ENCODE peak calls at places on chromosome 2, in ten cellular contexts. W is endothelial cell of umbilical vein, B is spleen, X is GM23338, U is HepG2, Z is Panc1, K is transverse colon, O is GM12878, L is SK-N-MC, A is HL-60. Y is an unnamed sample.

GRCh38 chr2:173296235-173296634 is 58.4 kb upstream of the CDCA7 start:
- DNase-seq in W (no peak), B (no peak), X (no peak), U (no peak), Z (no peak), K (no peak), O (no peak), L (no peak), A (no peak), Y (no peak)

GRCh38 chr2:59694176-59694575 is 859.3 kb downstream of the BCL11A start:
- DNase-seq in W (no peak), B (no peak), X (no peak), U (no peak), Z (no peak), K (no peak), O (no peak), L (no peak), A (no peak), Y (no peak)

GRCh38 chr2:229445013-229445412 is 173.9 kb upstream of the PID1 start:
- DNase-seq in W (peak; percentile 87), B (no peak), X (peak; percentile 4), U (peak; percentile 74), Z (peak; percentile 94), K (peak; percentile 24), O (no peak), L (no peak), A (no peak), Y (peak; percentile 70)

GRCh38 chr2:68303033-68303901 is 16.5 kb downstream of the CNRIP1 start:
- DNase-seq in W (no peak), B (no peak), X (no peak), U (peak; percentile 77), Z (no peak), K (no peak), O (no peak), L (no peak), A (no peak), Y (no peak)

GRCh38 chr2:67075056-67075455 is 322.1 kb upstream of the ETAA1 start:
- DNase-seq in W (no peak), B (no peak), X (no peak), U (no peak), Z (no peak), K (no peak), O (no peak), L (no peak), A (no peak), Y (no peak)

GRCh38 chr2:194486316-194486715 is 1170.7 kb upstream of the SLC39A10 start:
- DNase-seq in W (no peak), B (no peak), X (no peak), U (no peak), Z (no peak), K (no peak), O (no peak), L (no peak), A (no peak), Y (no peak)

GRCh38 chr2:238560234-238560633 is 133.5 kb downstream of the ASB1 start:
- DNase-seq in W (no peak), B (peak; percentile 56), X (peak; percentile 42), U (peak; percentile 62), Z (no peak), K (no peak), O (no peak), L (no peak), A (no peak), Y (no peak)

GRCh38 chr2:96952976-96953610 is 33.3 kb downstream of the FAM178B start:
- DNase-seq in W (no peak), B (no peak), X (no peak), U (no peak), Z (no peak), K (peak; percentile 42), O (no peak), L (no peak), A (no peak), Y (no peak)

GRCh38 chr2:37768491-37768925 is 97.1 kb upstream of the CDC42EP3 start:
- DNase-seq in W (no peak), B (no peak), X (peak; percentile 8), U (peak; percentile 25), Z (no peak), K (no peak), O (no peak), L (no peak), A (no peak), Y (peak; percentile 61)

DNA sequence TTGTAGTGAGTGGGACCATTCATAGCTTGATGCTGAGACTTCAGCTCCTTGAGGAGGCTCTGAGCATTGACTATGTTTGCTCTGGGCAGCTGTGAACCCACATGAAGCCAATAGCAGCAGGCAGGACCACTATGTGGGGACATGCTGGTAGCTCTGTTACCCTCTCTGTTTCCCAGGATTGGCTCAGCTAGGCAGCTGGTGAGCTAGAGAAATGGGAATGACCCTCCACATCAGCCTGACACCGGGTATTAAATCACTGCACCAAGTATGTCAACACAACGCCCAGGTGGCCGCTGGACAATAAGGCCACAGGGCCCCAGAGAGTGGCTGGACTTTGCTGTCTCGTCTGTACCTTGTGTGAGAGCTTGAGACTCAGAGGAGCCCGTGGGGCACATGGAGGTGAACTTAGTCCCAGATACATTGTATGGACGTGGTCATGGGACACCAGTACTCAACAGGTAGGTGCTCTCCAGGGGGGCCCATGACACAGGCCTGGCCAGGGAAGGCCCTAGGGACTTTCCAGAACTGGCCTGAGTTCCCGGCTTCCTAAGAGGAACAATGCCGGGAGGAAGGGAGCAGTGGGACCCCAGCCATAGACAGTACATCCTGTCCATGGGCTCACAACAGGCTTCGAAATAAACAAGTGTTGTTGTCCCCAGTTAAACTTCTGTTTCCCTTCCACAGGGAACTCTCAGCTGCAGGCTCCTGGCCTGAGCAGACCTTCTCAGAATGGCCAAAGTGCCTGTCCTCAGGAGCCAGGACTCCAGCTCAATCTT is 35.2 kb downstream of the HS1BP3 start:
- DNase-seq in W (peak; percentile 70), B (peak; percentile 55), X (no peak), U (peak; percentile 71), Z (no peak), K (no peak), O (no peak), L (no peak), A (no peak), Y (no peak)
- TF ChIP-seq POLR2AphosphoS5 in W (no peak), B (no peak), X (no peak), U (no peak), Z (no peak), K (peak; percentile 53), O (no peak), L (no peak), A (no peak), Y (no peak)

GRCh38 chr2:106267997-106268396 is 73.9 kb upstream of the UXS1 start:
- DNase-seq in W (no peak), B (no peak), X (no peak), U (no peak), Z (no peak), K (no peak), O (no peak), L (no peak), A (no peak), Y (no peak)

GRCh38 chr2:106270471-106270891 is 76.4 kb upstream of the UXS1 start:
- DNase-seq in W (no peak), B (no peak), X (peak; percentile 11), U (no peak), Z (no peak), K (no peak), O (no peak), L (no peak), A (no peak), Y (no peak)

GRCh38 chr2:106264203-106264602 is 70.1 kb upstream of the UXS1 start:
- DNase-seq in W (no peak), B (no peak), X (no peak), U (peak; percentile 77), Z (no peak), K (no peak), O (no peak), L (no peak), A (no peak), Y (no peak)

GRCh38 chr2:106272202-106272807 is 78.2 kb upstream of the UXS1 start:
- DNase-seq in W (no peak), B (no peak), X (peak; percentile 30), U (peak; percentile 62), Z (no peak), K (no peak), O (no peak), L (no peak), A (peak; percentile 9), Y (no peak)

GRCh38 chr2:106269591-106270291 is 75.6 kb upstream of the UXS1 start:
- DNase-seq in W (no peak), B (peak; percentile 90), X (peak; percentile 58), U (no peak), Z (no peak), K (peak; percentile 72), O (no peak), L (no peak), A (no peak), Y (peak; percentile 85)
- H3K4me3 ChIP-seq in W (no peak overlapping the region), B (peak overlapping the region; percentile 27), X (peak overlapping the region; percentile 73), U (no peak overlapping the region), Z (peak overlapping the region; percentile 51), K (peak overlapping the region; percentile 2), O (no peak overlapping the region), L (no peak overlapping the region), A (no peak overlapping the region), Y (peak overlapping the region; percentile 28)

GRCh38 chr2:241892299-241893137 is 23.0 kb downstream of the RTP5 start:
- DNase-seq in W (no peak), B (peak; percentile 65), X (no peak), U (no peak), Z (no peak), K (no peak), O (no peak), L (no peak), A (no peak), Y (no peak)
- TF ChIP-seq POLR2AphosphoS5 in W (no peak), B (no peak), X (no peak), U (no peak), Z (no peak), K (no peak), O (no peak), L (no peak), A (no peak), Y (no peak)

GRCh38 chr2:74550231-74550630 is 3.5 kb downstream of the LOXL3 start:
- DNase-seq in W (no peak), B (no peak), X (no peak), U (no peak), Z (no peak), K (no peak), O (no peak), L (no peak), A (no peak), Y (no peak)
- H3K4me3 ChIP-seq in W (no peak overlapping the region), B (no peak overlapping the region), X (peak overlapping the region; percentile 84), U (no peak overlapping the region), Z (peak overlapping the region; percentile 80), K (no peak overlapping the region), O (peak overlapping the region; percentile 95), L (no peak overlapping the region), A (no peak overlapping the region), Y (no peak overlapping the region)

DNA sequence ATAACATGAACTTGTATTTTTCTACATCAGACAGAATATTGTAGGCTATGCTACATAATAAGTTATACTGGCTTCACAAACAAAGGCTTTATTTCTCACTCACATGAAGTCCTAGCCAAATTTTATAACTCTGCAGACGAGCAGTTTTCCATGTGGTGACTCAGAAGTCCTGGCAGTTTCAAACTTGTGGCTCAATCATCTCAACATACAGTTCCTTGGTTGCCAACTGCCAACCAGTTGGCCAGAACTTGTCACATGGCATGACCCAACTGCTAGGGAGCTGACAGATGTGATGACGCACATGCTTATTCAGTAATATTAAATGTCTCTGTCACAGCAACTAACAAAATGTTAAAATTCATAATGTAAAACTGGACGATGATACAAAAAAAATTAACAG is 63.8 kb upstream of the ZC3H15 start:
- DNase-seq in W (no peak), B (no peak), X (no peak), U (no peak), Z (peak; percentile 12), K (no peak), O (no peak), L (no peak), A (no peak), Y (no peak)
- TF ChIP-seq POLR2AphosphoS5 in W (no peak), B (no peak), X (no peak), U (no peak), Z (no peak), K (no peak), O (no peak), L (no peak), A (no peak), Y (no peak)